ENCODE peak calls at places on chromosomes 11 and 22, in four cellular contexts. J is IMR-90, O is K562, L is GM12878. E is an unnamed sample.

GRCh38 chr22:37044634-37045625 is 6.6 kb upstream of the KCTD17 start:
- DNase-seq in O (no peak), J (peak), L (no peak), E (no peak)

GRCh38 chr11:75706260-75706729 is 11.3 kb upstream of the MOGAT2 start:
- DNase-seq in J (peak), L (no peak), O (peak), E (peak)

GRCh38 chr11:105524286-105524685 is 85.6 kb upstream of the GRIA4 start:
- DNase-seq in J (no peak), L (no peak), O (no peak), E (no peak)

GRCh38 chr22:31951201-31952093 is 7.1 kb downstream of the YWHAH start:
- DNase-seq in O (no peak), J (no peak), L (no peak), E (no peak)

GRCh38 chr11:129292092-129292491 is 83.6 kb upstream of the BARX2 start:
- DNase-seq in O (no peak), L (no peak), J (no peak), E (no peak)

GRCh38 chr22:19543970-19544708 is 19.9 kb upstream of the CLDN5 start:
- DNase-seq in J (no peak), O (peak), L (no peak), E (no peak)

GRCh38 chr11:114141863-114142590 is 82.5 kb downstream of the ZBTB16 start:
- DNase-seq in L (no peak), O (no peak), J (no peak), E (no peak)

GRCh38 chr11:128157423-128158298 is 429.7 kb downstream of the ETS1 start:
- DNase-seq in J (peak), O (peak), L (peak), E (peak)

GRCh38 chr11:44016129-44016528 is 31.7 kb upstream of the ACCSL start:
- DNase-seq in O (no peak), L (no peak), J (peak), E (no peak)

GRCh38 chr22:37485714-37486223 is 415 bp downstream of the MFNG start:
- DNase-seq in J (no peak), O (no peak), L (no peak), E (no peak)

GRCh38 chr11:17985517-17985916 is 27.3 kb downstream of the SERGEF start:
- DNase-seq in J (peak), L (no peak), O (no peak), E (no peak)

GRCh38 chr11:63573881-63574855 is 11.0 kb upstream of the PLAAT2 start:
- DNase-seq in O (peak), L (no peak), J (peak), E (no peak)

GRCh38 chr22:33563568-33563967 is 356.7 kb downstream of the LARGE1 start:
- DNase-seq in L (no peak), O (no peak), J (no peak), E (no peak)

GRCh38 chr22:29912605-29913398 is 29.8 kb downstream of the MTMR3 start:
- DNase-seq in J (peak), L (no peak), O (no peak), E (no peak)

GRCh38 chr11:88338223-88338661 is 706 bp upstream of the CTSC start:
- DNase-seq in J (peak), L (no peak), O (peak), E (no peak)

GRCh38 chr11:93861808-93862207 is 11.4 kb upstream of the VSTM5 start:
- DNase-seq in O (no peak), L (no peak), J (no peak), E (no peak)

GRCh38 chr11:27697679-27698275 is 2.5 kb downstream of the BDNF start:
- DNase-seq in L (no peak), O (no peak), J (no peak), E (no peak)

GRCh38 chr11:134536677-134537076 is 124.6 kb upstream of the B3GAT1 start:
- DNase-seq in O (no peak), L (no peak), J (no peak), E (peak)

GRCh38 chr11:123494195-123495050 is 64.4 kb downstream of the GRAMD1B start:
- DNase-seq in O (no peak), L (no peak), J (peak), E (no peak)

GRCh38 chr11:133955945-133956421 is 785 bp downstream of the IGSF9B start:
- DNase-seq in J (no peak), L (no peak), O (no peak), E (no peak)

GRCh38 chr11:45264839-45265515 is 21.2 kb downstream of the SYT13 start:
- DNase-seq in J (peak), O (no peak), L (no peak), E (no peak)

GRCh38 chr11:22733433-22733832 is 67.0 kb downstream of the GAS2 start:
- DNase-seq in O (no peak), J (no peak), L (no peak), E (no peak)

GRCh38 chr11:132959663-132960062 is 572.6 kb downstream of the OPCML start:
- DNase-seq in L (no peak), O (no peak), J (no peak), E (no peak)

GRCh38 chr22:20056696-20057386 is 23.2 kb upstream of the DGCR8 start:
- DNase-seq in O (no peak), J (no peak), L (no peak), E (no peak)

GRCh38 chr11:69593851-69594250 is 47.1 kb upstream of the CCND1 start:
- DNase-seq in J (no peak), O (peak), L (no peak), E (no peak)

GRCh38 chr11:19614370-19614936 is 98.2 kb upstream of the NAV2 start:
- DNase-seq in L (no peak), J (no peak), O (no peak), E (no peak)

GRCh38 chr11:126338346-126339055 is 17.0 kb upstream of the ST3GAL4 start:
- DNase-seq in L (no peak), O (no peak), J (no peak), E (no peak)

GRCh38 chr22:48153726-48154125 is 1391.3 kb downstream of the TBC1D22A start:
- DNase-seq in O (no peak), L (no peak), J (no peak), E (no peak)
- TF ChIP-seq CHD1 in O (no peak), L (no peak), J (no peak), E (no peak)

DNA sequence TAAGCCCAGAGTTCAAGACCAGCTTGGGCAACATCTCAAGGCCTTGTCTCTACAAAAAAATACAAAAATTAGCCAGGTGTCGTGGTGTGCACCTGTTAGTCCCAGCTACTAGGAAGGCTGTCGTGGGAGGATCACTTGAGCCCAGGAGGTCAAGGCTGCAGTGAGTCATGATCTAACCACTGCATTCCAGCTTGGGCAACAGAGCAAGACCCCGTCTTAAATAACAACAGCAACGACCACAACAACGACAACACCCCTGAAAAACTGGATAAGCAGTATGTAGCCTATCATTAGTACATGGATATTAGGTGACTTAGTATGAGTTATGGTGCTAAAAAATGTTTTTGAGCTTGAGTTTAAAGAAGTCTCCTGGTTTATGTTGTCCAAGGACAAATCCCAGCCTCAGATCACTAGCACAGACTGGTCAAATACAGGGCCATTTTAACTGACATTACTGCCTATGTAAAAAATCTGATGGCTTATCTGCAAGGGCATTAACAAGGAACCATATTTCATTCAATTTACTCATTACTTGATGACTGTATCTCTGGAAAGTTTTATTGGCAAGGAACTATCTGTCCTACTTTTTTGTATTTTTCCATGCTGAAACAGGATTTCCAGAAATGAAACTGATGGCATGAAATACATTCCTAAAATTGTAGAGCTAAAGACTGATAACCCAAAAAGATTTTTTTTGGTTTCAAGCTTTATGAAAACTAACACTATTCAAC is 23.4 kb downstream of the C2CD3 start:
- DNase-seq in O (no peak), L (no peak), J (peak), E (no peak)
- TF ChIP-seq CHD1 in O (no peak), L (no peak), J (no peak), E (no peak)

GRCh38 chr11:33733978-33734377 is 2.2 kb downstream of the CD59 start:
- DNase-seq in J (no peak), L (no peak), O (no peak), E (no peak)
- TF ChIP-seq CHD1 in J (no peak), L (no peak), O (no peak), E (no peak)

GRCh38 chr22:24681236-24681635 is 78.2 kb downstream of the GGT1 start:
- DNase-seq in L (no peak), O (no peak), J (peak), E (no peak)

GRCh38 chr22:24688294-24688693 is 85.3 kb downstream of the GGT1 start:
- DNase-seq in O (no peak), J (no peak), L (no peak), E (no peak)

GRCh38 chr22:24683671-24684070 is 80.7 kb downstream of the GGT1 start:
- DNase-seq in O (no peak), J (peak), L (no peak), E (no peak)

GRCh38 chr22:24686280-24686679 is 83.3 kb downstream of the GGT1 start:
- DNase-seq in J (no peak), L (no peak), O (no peak), E (no peak)

GRCh38 chr22:24685804-24686203 is 82.8 kb downstream of the GGT1 start:
- DNase-seq in O (no peak), L (no peak), J (no peak), E (no peak)
- TF ChIP-seq CHD1 in O (no peak), L (no peak), J (no peak), E (peak)

GRCh38 chr11:65386307-65387081 is at the start of gene FRMD8:
- DNase-seq in J (peak), L (no peak), O (peak), E (no peak)
- TF ChIP-seq CHD1 in J (peak), L (no peak), O (peak), E (no peak)

GRCh38 chr11:11349870-11350325 is 3.2 kb downstream of the CSNK2A3 start:
- DNase-seq in J (peak), L (no peak), O (no peak), E (no peak)
- TF ChIP-seq CHD1 in J (no peak), L (no peak), O (no peak), E (no peak)

GRCh38 chr11:74282863-74283484 is 28.5 kb downstream of the P4HA3 start:
- DNase-seq in O (no peak), L (no peak), J (peak), E (no peak)
- TF ChIP-seq CHD1 in O (no peak), L (no peak), J (no peak), E (no peak)

DNA sequence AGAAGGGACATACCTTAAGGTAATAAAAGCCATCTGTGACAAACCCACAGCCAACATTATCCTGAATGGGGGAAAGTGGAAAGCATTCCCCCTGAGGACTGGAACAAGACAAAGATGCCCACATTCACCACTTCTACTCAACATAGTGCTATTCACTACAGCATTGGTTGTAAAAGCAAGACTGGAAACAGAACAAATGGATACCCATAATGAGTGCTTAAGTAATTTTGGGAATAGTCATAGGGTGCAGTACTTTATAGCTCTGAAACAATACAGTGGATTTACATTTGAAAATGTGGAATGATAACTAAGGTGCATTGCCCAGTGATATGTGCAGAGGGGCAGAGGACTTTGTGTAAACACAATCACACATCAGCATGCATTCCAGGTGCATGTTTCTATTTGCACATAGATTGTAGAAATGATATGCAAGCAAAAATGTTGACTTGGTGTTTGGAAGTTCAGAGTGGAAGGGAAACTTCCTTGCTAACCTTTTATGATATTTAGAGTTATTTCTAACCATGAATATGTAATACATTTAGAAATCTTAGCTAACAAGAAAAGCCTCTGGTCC is 112.3 kb downstream of the IGLL1 start:
- DNase-seq in O (no peak), L (no peak), J (no peak), E (no peak)
- TF ChIP-seq CHD1 in O (no peak), L (no peak), J (no peak), E (no peak)

GRCh38 chr11:12569499-12570040 is 104.7 kb upstream of the TEAD1 start:
- DNase-seq in O (no peak), L (no peak), J (peak), E (no peak)
- TF ChIP-seq CHD1 in O (no peak), L (no peak), J (no peak), E (no peak)